ENCODE peak calls at places on chromosomes 16 and 17, in eight cellular contexts. S is psoas muscle; D is heart right ventricle; O is adrenal gland; P is activated CD4-positive, alpha-beta T cell treated with anti-CD3 and anti-CD28 coated beads, Interleukin-2, amount 50 U/mL, for 1 hour; K is HTR-8/SVneo; V is central memory CD4-positive, alpha-beta T cell; C is hippocampal formation. U is an unnamed sample.
A peak's percentile ranks its signal among the peaks of the same experiment; 100 is the strongest.

GRCh38 chr17:204427-205175 is 23.2 kb upstream of the DOC2B start:
- DNase-seq in K (no peak), C (no peak), P (no peak), O (no peak), D (no peak), S (no peak), V (no peak), U (no peak)

GRCh38 chr17:72189781-72190593 is 69.2 kb downstream of the SOX9 start:
- DNase-seq in S (no peak), O (no peak), K (no peak), P (no peak), V (no peak), C (no peak), D (no peak), U (no peak)

GRCh38 chr16:51184702-51185433 is 33.8 kb upstream of the SALL1 start:
- DNase-seq in S (no peak), P (no peak), C (no peak), O (no peak), K (no peak), D (no peak), V (no peak), U (no peak)

GRCh38 chr17:36999475-36999874 is 50.7 kb downstream of the AATF start:
- DNase-seq in D (no peak), O (no peak), P (no peak), V (no peak), C (no peak), K (no peak), S (no peak), U (no peak)

GRCh38 chr17:40755231-40755630 is at the start of gene KRT25:
- DNase-seq in C (no peak), K (no peak), P (no peak), O (no peak), S (no peak), D (no peak), V (no peak), U (no peak)

GRCh38 chr17:72419866-72420774 is 299.3 kb downstream of the SOX9 start:
- DNase-seq in D (no peak), S (no peak), C (no peak), O (no peak), P (no peak), K (no peak), V (no peak), U (no peak)

GRCh38 chr17:49687878-49688491 is 10.1 kb upstream of the SPOP start:
- DNase-seq in V (peak; percentile 39), S (no peak), P (no peak), O (no peak), D (no peak), C (no peak), K (peak; percentile 37), U (no peak)

GRCh38 chr16:13543850-13544249 is 376.1 kb upstream of the ERCC4 start:
- DNase-seq in K (no peak), O (no peak), P (no peak), C (no peak), S (no peak), V (no peak), D (no peak), U (no peak)

GRCh38 chr17:21252875-21253645 is at the start of gene NATD1:
- DNase-seq in S (peak; percentile 88), K (peak; percentile 98), C (peak; percentile 84), P (peak; percentile 74), V (peak; percentile 76), D (peak; percentile 86), O (peak; percentile 83), U (peak; percentile 88)

GRCh38 chr17:72333570-72333969 is 212.8 kb downstream of the SOX9 start:
- DNase-seq in O (no peak), K (no peak), C (no peak), P (no peak), S (no peak), D (no peak), V (no peak), U (no peak)

GRCh38 chr17:40134184-40134583 is 6.2 kb upstream of the CASC3 start:
- DNase-seq in K (no peak), S (no peak), D (no peak), C (no peak), O (no peak), P (no peak), V (no peak), U (no peak)

GRCh38 chr17:56594528-56595418 is 1.3 kb downstream of the NOG start:
- DNase-seq in C (no peak), V (no peak), O (no peak), D (no peak), P (peak; percentile 22), S (peak; percentile 35), K (peak; percentile 26), U (no peak)

GRCh38 chr16:86398201-86398600 is 112.1 kb upstream of the FOXF1 start:
- DNase-seq in S (no peak), P (no peak), V (no peak), D (no peak), O (no peak), C (no peak), K (no peak), U (no peak)

GRCh38 chr17:80364091-80364691 is 50.8 kb upstream of the ENDOV start:
- DNase-seq in D (no peak), V (no peak), C (no peak), S (no peak), P (peak; percentile 14), O (no peak), K (peak; percentile 24), U (peak; percentile 55)

GRCh38 chr17:27762527-27763305 is 37.6 kb downstream of the NOS2 start:
- DNase-seq in O (no peak), D (no peak), C (no peak), V (no peak), K (no peak), P (no peak), S (no peak), U (no peak)

GRCh38 chr16:21523411-21524067 is 75.8 kb upstream of the METTL9 start:
- DNase-seq in D (no peak), C (no peak), K (no peak), V (no peak), S (no peak), P (no peak), O (no peak), U (no peak)

GRCh38 chr17:79874329-79874981 is 35.2 kb upstream of the CBX4 start:
- DNase-seq in P (no peak), C (no peak), S (no peak), D (no peak), V (peak; percentile 12), K (peak; percentile 68), O (no peak), U (no peak)

GRCh38 chr16:12319464-12320030 is 343.0 kb downstream of the SNX29 start:
- DNase-seq in S (no peak), C (no peak), D (no peak), V (no peak), O (no peak), P (no peak), K (no peak), U (no peak)

GRCh38 chr16:24075929-24076716 is 180.0 kb upstream of the CACNG3 start:
- DNase-seq in D (no peak), C (no peak), V (no peak), S (no peak), P (no peak), K (no peak), O (no peak), U (no peak)

GRCh38 chr17:60804831-60805230 is 127.2 kb downstream of the BCAS3 start:
- DNase-seq in P (no peak), D (no peak), K (no peak), O (no peak), C (no peak), S (no peak), V (no peak), U (no peak)

GRCh38 chr16:23072769-23073549 is 76.3 kb downstream of the USP31 start:
- DNase-seq in P (no peak), D (no peak), O (no peak), S (no peak), C (no peak), K (no peak), V (no peak), U (no peak)

GRCh38 chr17:3558603-3559269 is 1.1 kb upstream of the TRPV3 start:
- DNase-seq in C (no peak), D (no peak), K (no peak), V (peak; percentile 54), O (no peak), S (no peak), P (peak; percentile 42), U (no peak)

GRCh38 chr17:27207073-27207511 is 86.8 kb upstream of the WSB1 start:
- DNase-seq in P (no peak), K (peak; percentile 30), S (no peak), O (no peak), V (no peak), D (no peak), C (no peak), U (no peak)

GRCh38 chr17:63405741-63406261 is 40.3 kb downstream of the CYB561 start:
- DNase-seq in K (peak; percentile 71), O (no peak), P (no peak), D (no peak), V (peak; percentile 15), S (no peak), C (no peak), U (no peak)

GRCh38 chr17:1769826-1770477 is 8.1 kb downstream of the SERPINF1 start:
- DNase-seq in V (no peak), P (peak; percentile 8), S (no peak), C (no peak), K (no peak), D (no peak), O (no peak), U (no peak)

GRCh38 chr16:31386157-31386984 is 6.8 kb upstream of the ITGAD start:
- DNase-seq in C (no peak), P (no peak), K (peak; percentile 50), D (no peak), V (peak; percentile 2), S (no peak), O (no peak), U (no peak)

GRCh38 chr16:23505942-23506605 is 4.2 kb downstream of the GGA2 start:
- DNase-seq in C (no peak), K (no peak), S (no peak), D (no peak), O (no peak), V (no peak), P (no peak), U (no peak)

GRCh38 chr16:50533317-50533716 is 14.9 kb upstream of the NKD1 start:
- DNase-seq in V (no peak), D (no peak), O (no peak), P (no peak), C (no peak), K (no peak), S (no peak), U (no peak)

GRCh38 chr17:60087882-60088669 is 9.4 kb upstream of the HEATR6 start:
- DNase-seq in O (no peak), K (peak; percentile 77), D (no peak), C (no peak), V (no peak), S (no peak), P (no peak), U (no peak)

GRCh38 chr17:48462946-48463345 is 32.9 kb upstream of the SKAP1 start:
- DNase-seq in S (no peak), D (no peak), C (no peak), O (no peak), K (no peak), V (no peak), P (no peak), U (no peak)

U was measured in ovary.